ENCODE peak calls at places on chromosomes 6 and 20, in four cellular contexts. O is K562, C is HL-60, V is GM12878. P is an unnamed sample.

GRCh38 chr6:118934461-118935330 is at the start of gene MCM9:
- DNase-seq in C (peak; percentile 62), O (peak; percentile 96), V (peak; percentile 67), P (peak; percentile 89)

GRCh38 chr6:37323568-37323967 is 30.2 kb upstream of the RNF8 start:
- DNase-seq in V (no peak), C (no peak), O (no peak), P (no peak)

GRCh38 chr6:35311390-35312075 is 13.9 kb downstream of the DEF6 start:
- DNase-seq in O (no peak), V (no peak), C (no peak), P (no peak)

GRCh38 chr6:24564081-24564480 is 69.3 kb downstream of the ALDH5A1 start:
- DNase-seq in C (no peak), O (no peak), V (no peak), P (no peak)

GRCh38 chr20:34863421-34863965 is 9.2 kb downstream of the GGT7 start:
- DNase-seq in O (no peak), C (no peak), V (no peak), P (no peak)

GRCh38 chr6:38164671-38165108 is 345.2 kb downstream of the ZFAND3 start:
- DNase-seq in V (no peak), O (no peak), C (no peak), P (no peak)

GRCh38 chr20:45523833-45524232 is 8.4 kb upstream of the SPINT3 start:
- DNase-seq in C (no peak), O (no peak), V (no peak), P (no peak)

GRCh38 chr6:5084787-5085637 is at the start of gene PPP1R3G:
- DNase-seq in O (no peak), V (no peak), C (peak; percentile 25), P (peak; percentile 52)

GRCh38 chr6:19446570-19446969 is 390.6 kb upstream of the ID4 start:
- DNase-seq in O (no peak), C (no peak), V (no peak), P (no peak)

GRCh38 chr6:148497256-148497655 is 154.6 kb downstream of the SASH1 start:
- DNase-seq in C (no peak), V (no peak), O (no peak), P (no peak)

GRCh38 chr20:32490942-32491763 is 94.0 kb downstream of the NOL4L start:
- DNase-seq in O (no peak), C (no peak), V (no peak), P (no peak)
- TF ChIP-seq SPI1 in O (peak; percentile 20), C (no peak), V (no peak), P (no peak)

GRCh38 chr20:51624157-51624731 is 81.7 kb upstream of the NFATC2 start:
- DNase-seq in V (no peak), C (peak; percentile 20), O (peak; percentile 90), P (peak; percentile 63)
- TF ChIP-seq SPI1 in V (no peak), C (no peak), O (no peak), P (no peak)

DNA sequence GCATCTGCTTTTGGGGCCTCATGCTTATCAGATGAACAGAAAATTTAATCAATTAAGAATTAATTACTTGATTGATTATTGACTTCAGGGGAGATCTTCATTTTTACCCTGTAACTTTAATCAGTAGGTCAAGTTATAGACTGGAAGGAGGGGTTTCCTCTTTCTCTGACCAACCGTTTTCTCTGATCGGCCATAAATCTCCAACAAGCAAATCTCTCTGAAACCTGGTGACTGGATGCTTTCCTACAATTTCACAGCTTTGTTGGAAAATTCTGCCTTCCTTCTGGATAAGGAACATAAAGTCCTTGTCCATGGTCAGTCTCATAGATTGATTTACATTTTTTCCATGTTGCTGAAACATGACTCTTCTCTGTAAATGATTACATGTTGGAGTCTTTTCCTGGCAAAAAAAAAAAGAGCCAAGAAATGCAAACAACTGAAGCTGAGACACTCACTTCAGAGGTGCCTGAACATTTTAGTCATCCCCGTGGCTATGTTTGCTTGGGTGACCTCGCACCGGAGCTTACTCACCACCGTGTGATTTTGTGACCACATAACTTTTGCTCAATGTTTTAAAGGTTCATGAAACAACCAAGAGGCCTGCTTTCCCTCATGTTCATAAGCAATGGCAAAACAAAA is 31.0 kb downstream of the IRF4 start:
- DNase-seq in O (no peak), V (no peak), C (peak; percentile 52), P (peak; percentile 75)
- TF ChIP-seq SPI1 in O (no peak), V (no peak), C (no peak), P (no peak)

GRCh38 chr6:104603108-104603745 is 256.5 kb downstream of the HACE1 start:
- DNase-seq in O (no peak), V (no peak), C (no peak), P (no peak)
- TF ChIP-seq SPI1 in O (no peak), V (no peak), C (no peak), P (no peak)